ENCODE peak calls at places on chromosome 2, in four cellular contexts. Q, K, C and L are unnamed samples.

GRCh38 chr2:236703310-236703709 is 133.7 kb downstream of the ACKR3 start:
- DNase-seq in Q (no peak), K (no peak), C (no peak), L (no peak)

GRCh38 chr2:22273853-22274252 is 1111.1 kb upstream of the KLHL29 start:
- DNase-seq in Q (no peak), K (no peak), C (no peak), L (no peak)

GRCh38 chr2:132620115-132620514 is 49.9 kb downstream of the LYPD1 start:
- DNase-seq in Q (no peak), K (no peak), C (no peak), L (no peak)

GRCh38 chr2:220034356-220035121 is 407.1 kb downstream of the SLC4A3 start:
- DNase-seq in Q (no peak), K (no peak), C (no peak), L (no peak)

GRCh38 chr2:217954051-217954450 is 48.7 kb downstream of the TNS1 start:
- DNase-seq in Q (no peak), K (no peak), C (peak; percentile 60), L (no peak)

GRCh38 chr2:111219285-111219684 is 98.6 kb downstream of the BCL2L11 start:
- DNase-seq in Q (no peak), K (no peak), C (no peak), L (no peak)

GRCh38 chr2:44269831-44270230 is 5.4 kb upstream of the SLC3A1 start:
- DNase-seq in Q (no peak), K (no peak), C (no peak), L (no peak)

GRCh38 chr2:84855730-84856129 is 25.2 kb downstream of the TRABD2A start:
- DNase-seq in Q (no peak), K (no peak), C (no peak), L (no peak)

GRCh38 chr2:154696771-154697170 is 1.7 kb upstream of the KCNJ3 start:
- DNase-seq in Q (no peak), K (no peak), C (no peak), L (no peak)

GRCh38 chr2:211014376-211014775 is 458.0 kb downstream of the CPS1 start:
- DNase-seq in Q (no peak), K (no peak), C (no peak), L (no peak)

GRCh38 chr2:3779650-3780049 is 76.3 kb downstream of the DCDC2C start:
- DNase-seq in Q (no peak), K (no peak), C (no peak), L (no peak)

GRCh38 chr2:3778841-3779505 is 75.6 kb downstream of the DCDC2C start:
- DNase-seq in Q (no peak), K (no peak), C (no peak), L (no peak)

GRCh38 chr2:3778016-3778415 is 74.6 kb downstream of the DCDC2C start:
- DNase-seq in Q (no peak), K (no peak), C (no peak), L (no peak)

GRCh38 chr2:3784731-3785130 is 81.4 kb downstream of the DCDC2C start:
- DNase-seq in Q (no peak), K (no peak), C (no peak), L (no peak)

GRCh38 chr2:3780477-3781402 is 77.4 kb downstream of the DCDC2C start:
- DNase-seq in Q (peak; percentile 71), K (peak; percentile 55), C (peak; percentile 85), L (no peak)
- TF ChIP-seq CTCF in Q (peak; percentile 61), K (peak; percentile 75), C (peak; percentile 77), L (peak; percentile 42)

DNA sequence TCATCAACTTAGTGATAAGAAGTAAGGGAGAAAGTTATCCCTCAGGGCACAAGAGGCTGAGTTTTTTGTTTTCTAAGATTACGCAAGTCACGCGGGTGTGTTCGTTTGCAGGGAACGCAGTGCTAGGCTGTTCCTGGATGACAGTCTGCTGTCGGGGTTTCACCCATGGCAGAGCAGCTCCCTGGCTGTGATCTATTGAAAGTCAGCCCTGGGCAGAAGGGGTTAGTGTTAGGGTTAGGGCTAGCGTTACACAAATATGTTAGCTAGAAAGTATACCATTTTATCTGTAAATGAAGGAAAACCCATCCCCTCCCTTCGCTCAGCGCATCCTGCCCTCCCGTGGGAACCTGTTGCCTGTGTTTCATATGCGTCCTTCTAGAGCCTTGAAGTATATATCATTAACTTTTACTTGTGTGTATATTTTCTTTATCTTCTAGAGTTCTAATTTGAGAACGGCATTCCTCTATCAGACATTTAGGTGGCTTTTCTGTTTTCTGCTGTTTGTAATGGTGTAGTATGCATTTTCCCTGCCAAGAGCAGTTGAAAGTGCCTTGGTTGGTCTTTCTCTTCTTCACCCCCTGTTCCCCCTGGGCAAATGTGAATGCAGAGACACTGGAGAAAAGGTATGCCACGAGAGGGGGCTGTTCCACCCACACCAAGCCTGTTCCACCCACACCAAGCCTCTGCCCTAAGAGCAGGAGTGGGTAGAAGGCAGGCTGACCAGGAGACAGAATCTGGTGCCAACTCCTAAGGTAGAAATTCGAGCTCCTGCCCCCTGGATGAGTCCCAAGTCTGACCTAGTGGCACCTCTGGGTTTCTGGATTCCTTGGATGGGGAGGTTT is 47.0 kb downstream of the ARMC9 start:
- DNase-seq in Q (no peak), K (no peak), C (no peak), L (no peak)
- TF ChIP-seq CTCF in Q (no peak), K (no peak), C (no peak), L (no peak)

DNA sequence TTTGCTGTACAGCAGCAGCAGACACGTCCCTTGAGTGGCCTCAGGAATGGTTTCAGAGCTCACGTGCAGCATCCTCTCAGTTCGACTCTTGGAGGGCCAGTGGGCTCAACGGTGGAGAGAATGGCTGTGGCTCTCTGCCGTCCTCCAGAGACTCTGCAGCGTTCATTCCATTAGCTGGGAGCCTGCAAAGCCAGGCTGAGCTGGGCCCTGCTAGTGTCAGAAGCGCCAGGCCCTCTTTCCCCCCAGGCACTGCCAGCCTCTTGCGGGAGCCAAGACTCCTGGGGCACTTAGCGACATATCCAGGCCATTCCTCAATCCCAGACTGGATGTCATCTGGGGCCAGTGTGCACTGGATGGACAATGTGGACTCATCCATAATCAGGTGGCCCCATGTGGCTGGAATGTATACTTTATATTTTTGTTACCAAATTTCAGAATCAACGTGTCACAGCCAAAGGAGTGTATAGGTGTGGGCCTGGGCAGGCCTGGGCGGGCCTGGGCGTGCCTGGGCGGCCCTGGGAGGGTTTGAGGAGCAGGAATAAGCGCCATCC is 125.1 kb upstream of the EPAS1 start:
- DNase-seq in Q (no peak), K (no peak), C (peak; percentile 47), L (no peak)
- TF ChIP-seq CTCF in Q (no peak), K (no peak), C (no peak), L (no peak)

DNA sequence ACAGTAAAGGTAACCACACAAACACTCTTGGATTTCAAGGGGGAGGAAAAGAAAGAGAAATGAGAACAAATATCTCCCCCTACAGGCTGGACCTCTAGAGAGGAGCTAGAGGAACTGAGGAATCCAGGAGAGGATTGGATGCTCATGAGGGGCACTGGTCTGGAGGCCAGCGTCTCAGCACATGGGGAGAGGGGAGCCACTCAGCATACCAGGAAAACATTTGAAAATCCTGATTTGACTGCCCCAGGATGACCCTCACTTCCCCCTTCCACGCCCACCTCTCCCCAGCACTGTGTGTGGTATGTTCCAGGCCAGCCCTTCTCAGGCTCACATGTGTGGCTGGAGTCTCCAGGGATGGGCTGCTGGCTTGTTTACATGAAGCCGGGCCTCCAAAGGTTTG is 396.8 kb upstream of the ID2 start:
- DNase-seq in Q (no peak), K (no peak), C (no peak), L (no peak)
- TF ChIP-seq CTCF in Q (no peak), K (peak; percentile 26), C (peak; percentile 23), L (no peak)